ENCODE peak calls at places on chromosomes 13 and 19, in five cellular contexts. U, Z, G, D and F are unnamed samples.

GRCh38 chr13:110293649-110294048 is 13.3 kb downstream of the COL4A1 start:
- DNase-seq in U (no peak), Z (no peak), D (no peak), G (no peak), F (no peak)

GRCh38 chr13:38637576-38637975 is 49.3 kb upstream of the FREM2 start:
- DNase-seq in G (no peak), U (no peak), Z (no peak), D (no peak), F (no peak)

GRCh38 chr13:24274452-24274971 is 34.9 kb upstream of the C1QTNF9 start:
- DNase-seq in D (no peak), G (peak), Z (no peak), U (no peak), F (peak)

GRCh38 chr19:4067396-4068057 is 828 bp upstream of the ZBTB7A start:
- DNase-seq in U (no peak), D (no peak), G (peak), Z (peak), F (peak)

GRCh38 chr13:101408154-101408553 is 8.2 kb downstream of the NALCN start:
- DNase-seq in Z (no peak), D (no peak), U (no peak), G (no peak), F (no peak)

GRCh38 chr13:40749327-40749726 is 21.7 kb downstream of the MRPS31 start:
- DNase-seq in U (no peak), Z (no peak), G (no peak), D (no peak), F (no peak)

GRCh38 chr13:41049480-41049879 is 11.8 kb upstream of the WBP4 start:
- DNase-seq in Z (no peak), G (no peak), D (no peak), U (no peak), F (no peak)

GRCh38 chr19:3142292-3142670 is 6.4 kb downstream of the GNA15 start:
- DNase-seq in D (no peak), G (no peak), U (no peak), Z (no peak), F (no peak)